ENCODE peak calls at places on chromosomes 3 and 15, in eight cellular contexts. L is left lung; Y is brain microvascular endothelial cell; E is sigmoid colon; Z is effector memory CD4-positive, alpha-beta T cell; G is BE2C; S is stomach; J is heart right ventricle. M is an unnamed sample.

GRCh38 chr15:29736745-29737023 is 85.6 kb downstream of the TJP1 start:
- DNase-seq in L (no peak), Y (peak; percentile 29), E (no peak), Z (no peak), G (no peak), S (no peak), J (peak; percentile 15), M (no peak)

GRCh38 chr3:87126321-87126720 is 100.8 kb upstream of the CHMP2B start:
- DNase-seq in L (no peak), Y (no peak), E (no peak), Z (no peak), G (no peak), S (no peak), J (no peak), M (no peak)

GRCh38 chr15:53811530-53811929 is 52.1 kb upstream of the WDR72 start:
- DNase-seq in L (no peak), Y (no peak), E (no peak), Z (no peak), G (no peak), S (no peak), J (no peak), M (no peak)

GRCh38 chr3:193620650-193621049 is 27.6 kb downstream of the OPA1 start:
- DNase-seq in L (no peak), Y (peak; percentile 12), E (no peak), Z (no peak), G (no peak), S (no peak), J (no peak), M (no peak)

GRCh38 chr15:92082217-92082843 is 228.8 kb downstream of the SLCO3A1 start:
- DNase-seq in L (no peak), Y (peak; percentile 64), E (peak; percentile 80), Z (peak; percentile 23), G (peak; percentile 78), S (peak; percentile 54), J (peak; percentile 81), M (peak; percentile 53)

GRCh38 chr3:71393093-71393492 is 190.4 kb downstream of the FOXP1 start:
- DNase-seq in L (no peak), Y (no peak), E (no peak), Z (no peak), G (no peak), S (no peak), J (no peak), M (no peak)

GRCh38 chr3:144051211-144051610 is 79.6 kb downstream of the DIPK2A start:
- DNase-seq in L (no peak), Y (no peak), E (no peak), Z (no peak), G (no peak), S (no peak), J (no peak), M (no peak)

GRCh38 chr15:33700695-33701303 is 267.5 kb upstream of the CHRM5 start:
- DNase-seq in L (no peak), Y (peak; percentile 85), E (peak; percentile 72), Z (peak; percentile 29), G (peak; percentile 73), S (peak; percentile 65), J (peak; percentile 55), M (peak; percentile 51)

GRCh38 chr3:127074900-127075360 is 92.0 kb downstream of the PLXNA1 start:
- DNase-seq in L (no peak), Y (peak; percentile 80), E (peak; percentile 53), Z (no peak), G (peak; percentile 95), S (no peak), J (no peak), M (no peak)

GRCh38 chr15:90808517-90808939 is 59.9 kb upstream of the FURIN start:
- DNase-seq in L (no peak), Y (no peak), E (no peak), Z (no peak), G (no peak), S (no peak), J (no peak), M (no peak)

GRCh38 chr15:71374607-71375352 is 259.5 kb downstream of the THSD4 start:
- DNase-seq in L (no peak), Y (no peak), E (no peak), Z (no peak), G (no peak), S (no peak), J (no peak), M (no peak)

GRCh38 chr3:112119686-112120484 is 13.2 kb downstream of the GCSAM start:
- DNase-seq in L (no peak), Y (no peak), E (no peak), Z (no peak), G (no peak), S (no peak), J (no peak), M (no peak)

GRCh38 chr3:70811880-70812279 is 499.4 kb upstream of the MDFIC2 start:
- DNase-seq in L (no peak), Y (peak; percentile 87), E (peak; percentile 70), Z (no peak), G (no peak), S (no peak), J (peak; percentile 49), M (no peak)

GRCh38 chr3:184209146-184209923 is 20.1 kb upstream of the VWA5B2 start:
- DNase-seq in L (no peak), Y (no peak), E (no peak), Z (no peak), G (no peak), S (no peak), J (no peak), M (no peak)

GRCh38 chr3:168807426-168807825 is 711.7 kb upstream of the GOLIM4 start:
- DNase-seq in L (no peak), Y (no peak), E (no peak), Z (no peak), G (no peak), S (no peak), J (no peak), M (no peak)

GRCh38 chr3:127754411-127755304 is 67.7 kb downstream of the MGLL start:
- DNase-seq in L (no peak), Y (no peak), E (no peak), Z (no peak), G (no peak), S (no peak), J (no peak), M (no peak)

GRCh38 chr3:58404396-58404795 is 29.2 kb downstream of the PDHB start:
- DNase-seq in L (no peak), Y (peak; percentile 56), E (no peak), Z (no peak), G (peak; percentile 23), S (no peak), J (no peak), M (no peak)

GRCh38 chr3:11641316-11641682 is 2.4 kb downstream of the VGLL4 start:
- DNase-seq in L (no peak), Y (no peak), E (no peak), Z (no peak), G (no peak), S (no peak), J (no peak), M (no peak)

GRCh38 chr3:109924196-109924595 is 586.9 kb upstream of the DPPA4 start:
- DNase-seq in L (no peak), Y (no peak), E (no peak), Z (no peak), G (no peak), S (no peak), J (no peak), M (no peak)

GRCh38 chr3:149221783-149222517 is at the start of gene CP:
- DNase-seq in L (no peak), Y (no peak), E (no peak), Z (no peak), G (no peak), S (no peak), J (no peak), M (no peak)

GRCh38 chr3:99825239-99825638 is 7.6 kb downstream of the CMSS1 start:
- DNase-seq in L (no peak), Y (no peak), E (no peak), Z (no peak), G (no peak), S (no peak), J (no peak), M (no peak)

GRCh38 chr3:102174832-102175374 is 259.9 kb upstream of the ZPLD1 start:
- DNase-seq in L (no peak), Y (no peak), E (no peak), Z (no peak), G (no peak), S (no peak), J (no peak), M (no peak)

GRCh38 chr3:23647706-23648258 is 158.0 kb upstream of the UBE2E1 start:
- DNase-seq in L (no peak), Y (no peak), E (no peak), Z (no peak), G (no peak), S (no peak), J (no peak), M (no peak)

DNA sequence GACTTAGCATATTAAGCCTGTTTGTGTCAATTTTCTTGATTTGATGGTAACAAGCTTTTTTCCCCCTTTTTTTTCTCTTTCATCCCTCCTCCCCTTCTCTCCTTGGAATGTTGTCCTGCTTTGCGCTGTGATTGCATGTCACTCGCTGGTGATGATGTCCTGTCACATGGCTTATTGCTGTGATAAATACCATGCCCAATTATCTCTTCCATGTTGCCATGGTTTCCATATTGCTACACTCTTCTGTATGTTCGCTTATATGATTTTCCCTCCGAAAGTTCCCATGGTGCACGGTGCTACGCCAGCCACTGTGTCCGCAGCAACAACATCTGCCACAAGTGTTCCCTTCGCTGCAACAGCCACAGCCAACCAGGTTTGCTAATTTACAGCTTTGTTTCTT is 187.3 kb downstream of the MBNL1 start:
- DNase-seq in L (no peak), Y (no peak), E (no peak), Z (no peak), G (no peak), S (no peak), J (no peak), M (no peak)
- H3K36me3 ChIP-seq in L (peaks cover 75% of the 10 kb centered on the region), Y (peaks cover 17% of the 10 kb centered on the region), E (peaks cover 15% of the 10 kb centered on the region), Z (peaks cover 54% of the 10 kb centered on the region), G (peaks cover 12% of the 10 kb centered on the region), S (peaks cover 58% of the 10 kb centered on the region), J (peaks cover 99% of the 10 kb centered on the region), M (peaks cover 15% of the 10 kb centered on the region)

DNA sequence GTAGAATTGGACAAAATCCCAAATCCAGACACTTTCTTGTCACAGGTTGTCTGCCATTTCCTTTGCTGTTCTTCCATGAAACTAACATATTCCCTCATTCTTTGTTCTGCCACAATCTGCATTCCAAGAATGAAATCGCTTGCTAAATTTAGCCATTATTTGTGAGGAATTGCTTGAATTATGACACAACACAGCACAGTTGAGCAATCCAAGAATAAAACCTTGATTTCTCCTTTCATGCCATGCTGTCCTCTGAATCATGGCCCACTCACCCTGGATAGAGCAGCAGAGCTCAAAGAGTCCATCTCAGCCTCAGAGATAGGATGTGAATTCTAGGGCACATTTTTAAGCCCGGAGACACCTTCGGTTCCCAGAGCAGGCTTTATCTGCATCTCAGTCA is 35.2 kb upstream of the GREM1 start:
- DNase-seq in L (no peak), Y (peak; percentile 90), E (no peak), Z (no peak), G (no peak), S (no peak), J (no peak), M (no peak)
- H3K36me3 ChIP-seq in L (no peaks in the 10 kb centered on the region), Y (no peaks in the 10 kb centered on the region), E (no peaks in the 10 kb centered on the region), Z (no peaks in the 10 kb centered on the region), G (no peaks in the 10 kb centered on the region), S (no peaks in the 10 kb centered on the region), J (no peaks in the 10 kb centered on the region), M (no peaks in the 10 kb centered on the region)

GRCh38 chr3:38376098-38376816 is 29.7 kb downstream of the XYLB start:
- DNase-seq in L (no peak), Y (no peak), E (no peak), Z (no peak), G (no peak), S (no peak), J (no peak), M (no peak)
- H3K36me3 ChIP-seq in L (peaks cover 50% of the 10 kb centered on the region), Y (peaks cover 5% of the 10 kb centered on the region), E (peaks cover 5% of the 10 kb centered on the region), Z (no peaks in the 10 kb centered on the region), G (no peaks in the 10 kb centered on the region), S (peaks cover 99% of the 10 kb centered on the region), J (peaks cover 70% of the 10 kb centered on the region), M (no peaks in the 10 kb centered on the region)

GRCh38 chr3:52544937-52545336 is 8.5 kb downstream of the UQCC5 start:
- DNase-seq in L (peak; percentile 71), Y (no peak), E (no peak), Z (no peak), G (no peak), S (no peak), J (no peak), M (no peak)
- H3K36me3 ChIP-seq in L (peaks cover 78% of the 10 kb centered on the region), Y (peaks cover 20% of the 10 kb centered on the region), E (peaks cover 18% of the 10 kb centered on the region), Z (peaks cover 32% of the 10 kb centered on the region), G (peaks cover 2% of the 10 kb centered on the region), S (peaks cover 77% of the 10 kb centered on the region), J (peaks cover 95% of the 10 kb centered on the region), M (peaks cover 7% of the 10 kb centered on the region)